ENCODE peak calls at places on chromosomes 13 and 19, in five cellular contexts. L is SK-N-SH, S is IMR-90, G is A549, U is HepG2. Q is an unnamed sample.

GRCh38 chr19:35975608-35976214 is 19.3 kb upstream of the SDHAF1 start:
- DNase-seq in L (no peak), S (peak; percentile 26), G (no peak), U (no peak), Q (peak; percentile 49)

GRCh38 chr19:31317098-31317497 is 32.1 kb downstream of the TSHZ3 start:
- DNase-seq in L (peak; percentile 62), S (no peak), G (no peak), U (no peak), Q (no peak)

GRCh38 chr19:3041756-3042517 is 12.9 kb upstream of the TLE2 start:
- DNase-seq in L (no peak), S (no peak), G (no peak), U (no peak), Q (no peak)

GRCh38 chr13:33194820-33195692 is 90.5 kb downstream of the STARD13 start:
- DNase-seq in L (peak; percentile 36), S (peak; percentile 96), G (peak; percentile 46), U (peak; percentile 73), Q (no peak)

GRCh38 chr19:49339364-49340068 is 4.3 kb downstream of the CD37 start:
- DNase-seq in L (peak; percentile 90), S (peak; percentile 50), G (no peak), U (no peak), Q (peak; percentile 93)

GRCh38 chr13:46170687-46171086 is 11.3 kb downstream of the LCP1 start:
- DNase-seq in L (no peak), S (no peak), G (no peak), U (peak; percentile 10), Q (no peak)

GRCh38 chr13:44904982-44905381 is 84.3 kb downstream of the NUFIP1 start:
- DNase-seq in L (no peak), S (peak; percentile 97), G (peak; percentile 75), U (no peak), Q (no peak)

GRCh38 chr19:4488496-4488895 is 16.4 kb downstream of the HDGFL2 start:
- DNase-seq in L (peak; percentile 4), S (no peak), G (no peak), U (no peak), Q (no peak)

GRCh38 chr13:96492758-96493157 is 402.9 kb downstream of the HS6ST3 start:
- DNase-seq in L (no peak), S (no peak), G (no peak), U (no peak), Q (no peak)

GRCh38 chr19:55473201-55473600 is 3.2 kb upstream of the ZNF628 start:
- DNase-seq in L (no peak), S (no peak), G (no peak), U (no peak), Q (no peak)

GRCh38 chr19:55471266-55471665 is 5.2 kb upstream of the ZNF628 start:
- DNase-seq in L (no peak), S (no peak), G (no peak), U (no peak), Q (no peak)

GRCh38 chr19:55472463-55472862 is 4.0 kb upstream of the ZNF628 start:
- DNase-seq in L (no peak), S (peak; percentile 79), G (peak; percentile 80), U (peak; percentile 55), Q (no peak)

GRCh38 chr19:55474269-55475265 is 1.9 kb upstream of the ZNF628 start:
- DNase-seq in L (no peak), S (no peak), G (no peak), U (no peak), Q (no peak)

GRCh38 chr19:55473613-55474012 is 2.8 kb upstream of the ZNF628 start:
- DNase-seq in L (no peak), S (no peak), G (no peak), U (no peak), Q (no peak)
- TF ChIP-seq USF2 in L (no peak), S (no peak), G (no peak), U (no peak), Q (no peak)

GRCh38 chr19:12195501-12195860 is 32.6 kb downstream of the ZNF136 start:
- DNase-seq in L (no peak), S (no peak), G (no peak), U (no peak), Q (peak; percentile 25)
- TF ChIP-seq CTCF in L (no peak), S (no peak), G (no peak), U (no peak), Q (no peak)

DNA sequence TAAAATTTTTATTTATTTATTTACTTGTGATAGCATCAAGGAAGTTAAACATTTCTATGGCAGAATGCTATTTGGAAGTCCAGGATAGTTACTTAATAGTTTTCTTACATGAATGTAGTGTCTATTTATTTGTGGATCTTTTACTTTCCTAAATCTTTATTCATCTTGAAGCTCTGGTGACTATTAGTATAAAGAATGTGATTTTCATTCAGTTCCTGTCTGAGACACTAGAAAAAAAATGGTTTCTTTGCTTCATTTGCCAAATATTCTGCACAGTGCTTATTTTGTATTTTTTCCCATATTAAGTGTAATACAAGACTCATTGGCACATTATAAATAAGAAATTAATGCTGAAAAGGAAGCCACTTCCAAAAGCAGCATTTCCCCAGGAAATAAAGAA is 109.9 kb downstream of the POSTN start:
- DNase-seq in L (no peak), S (peak; percentile 62), G (no peak), U (no peak), Q (no peak)
- TF ChIP-seq USF2 in L (no peak), S (no peak), G (no peak), U (no peak), Q (no peak)

DNA sequence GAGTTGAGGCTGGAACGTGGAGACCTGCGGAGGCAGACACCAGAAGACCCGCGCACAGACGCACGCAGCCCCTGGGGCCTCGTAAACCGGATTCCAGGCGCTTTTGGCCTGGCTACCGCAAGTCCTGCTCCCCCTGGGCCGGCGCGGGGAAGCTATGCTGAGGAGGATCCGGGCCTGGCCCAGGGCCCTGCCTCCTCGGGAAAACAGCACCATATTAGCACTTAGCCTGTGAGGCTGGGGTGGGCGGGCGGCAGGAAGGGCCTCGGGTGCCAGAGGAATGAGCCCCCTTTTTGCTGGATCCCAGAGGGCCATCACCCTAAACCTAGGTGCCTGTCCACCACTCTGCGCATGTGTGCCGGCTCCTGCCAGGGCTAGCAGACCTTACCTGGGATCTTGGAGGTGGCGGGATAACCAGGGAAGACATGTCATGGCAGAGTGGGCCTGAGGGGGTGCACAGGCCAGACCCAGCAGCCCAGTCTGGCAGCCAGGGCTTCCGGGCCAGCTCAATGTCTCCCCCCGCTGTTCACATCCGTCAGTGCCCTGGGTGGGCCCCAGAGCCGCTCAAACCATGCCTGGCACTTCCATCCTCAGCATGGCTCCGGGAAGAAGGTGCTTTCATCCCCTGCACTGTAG is 7.3 kb downstream of the ELOF1 start:
- DNase-seq in L (peak; percentile 78), S (no peak), G (no peak), U (no peak), Q (peak; percentile 73)
- TF ChIP-seq CTCF in L (peak; percentile 50), S (peak; percentile 43), G (peak; percentile 22), U (peak; percentile 69), Q (peak; percentile 35)

GRCh38 chr19:15283141-15283885 is 49.0 kb downstream of the BRD4 start:
- DNase-seq in L (no peak), S (peak; percentile 59), G (no peak), U (no peak), Q (no peak)
- TF ChIP-seq USF2 in L (no peak), S (no peak), G (no peak), U (no peak), Q (no peak)

DNA sequence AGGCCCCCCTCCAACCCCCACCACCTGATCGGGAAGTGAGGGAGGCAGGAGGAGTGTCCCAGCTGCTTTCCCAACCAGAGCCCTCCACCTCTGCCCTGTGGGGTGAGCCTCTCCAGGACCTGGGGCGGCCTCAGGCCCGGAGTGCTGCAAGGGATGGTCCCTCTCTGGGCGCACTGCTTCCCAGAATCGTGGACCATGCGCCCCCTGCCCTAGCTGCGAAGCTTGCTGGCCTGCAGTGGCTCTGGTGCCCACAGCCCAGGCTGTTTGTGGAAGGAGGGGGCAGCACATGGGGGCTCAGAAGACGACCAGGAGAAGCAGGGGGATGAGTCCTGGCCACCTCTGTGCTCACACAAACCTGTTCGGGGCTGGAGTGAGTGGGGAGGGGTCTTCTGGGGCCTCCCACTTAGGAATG is 33.6 kb downstream of the CEBPG start:
- DNase-seq in L (no peak), S (no peak), G (no peak), U (no peak), Q (peak; percentile 40)
- TF ChIP-seq CTCF in L (no peak), S (no peak), G (peak; percentile 2), U (no peak), Q (no peak)

DNA sequence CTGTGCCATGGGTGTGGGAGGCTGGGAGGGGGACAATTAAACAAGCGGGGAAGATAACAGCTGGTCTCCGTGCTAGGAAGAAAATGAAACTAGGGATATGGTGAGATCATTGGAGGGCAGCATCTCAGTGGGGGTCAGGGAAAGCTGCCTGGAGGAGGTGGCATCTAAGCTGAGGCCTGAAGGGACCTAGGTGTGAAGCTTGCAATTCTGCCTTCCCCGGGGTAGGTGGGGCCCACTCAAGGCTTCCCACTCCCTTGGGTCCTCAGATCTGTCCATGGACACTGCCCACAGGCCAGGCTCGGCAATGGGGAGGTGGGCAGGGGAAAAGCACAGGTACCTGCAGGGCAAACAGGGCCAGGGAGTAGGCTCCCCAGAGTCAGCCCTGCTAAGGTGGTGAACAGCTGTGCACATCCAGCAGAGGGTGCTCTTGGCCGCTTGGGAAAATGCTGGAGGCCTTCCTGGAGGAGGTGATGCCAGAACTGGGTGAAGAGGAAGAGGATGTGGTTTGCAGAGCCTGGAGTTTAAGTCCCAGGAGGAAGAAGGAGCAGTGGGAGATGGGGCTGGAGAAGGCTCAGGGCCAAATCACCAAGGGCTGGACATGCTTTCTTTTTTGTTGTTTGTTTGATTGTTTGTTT is 25.7 kb upstream of the CCNE1 start:
- DNase-seq in L (no peak), S (no peak), G (peak; percentile 53), U (no peak), Q (peak; percentile 65)
- TF ChIP-seq USF2 in L (no peak), S (no peak), G (no peak), U (no peak), Q (no peak)

GRCh38 chr19:14577264-14577663 is 5.4 kb upstream of the NDUFB7 start:
- DNase-seq in L (no peak), S (no peak), G (no peak), U (no peak), Q (no peak)
- TF ChIP-seq CTCF in L (no peak), S (no peak), G (no peak), U (no peak), Q (no peak)